ENCODE peak calls at places on chromosomes 13 and 19, in nine cellular contexts. S is astrocyte, B is body of pancreas, I is uterus, R is astrocyte of the spinal cord, A is colonic mucosa, P is transverse colon, N is adrenal gland, T is gastrocnemius medialis. V is an unnamed sample.

GRCh38 chr13:114151565-114152284 is 19.3 kb upstream of the RASA3 start:
- DNase-seq in I (no peak), R (no peak), P (peak; percentile 92), S (no peak), T (peak; percentile 52), A (peak; percentile 93), N (no peak), B (no peak), V (no peak)

GRCh38 chr19:1833540-1833939 is 14.7 kb downstream of the REXO1 start:
- DNase-seq in S (no peak), N (peak; percentile 93), I (no peak), R (no peak), A (no peak), T (no peak), B (peak; percentile 40), P (no peak), V (no peak)

GRCh38 chr13:35760678-35761308 is 284.3 kb upstream of the MAB21L1 start:
- DNase-seq in R (no peak), S (no peak), T (no peak), I (no peak), P (no peak), N (no peak), A (no peak), B (no peak), V (no peak)

GRCh38 chr13:23279321-23279720 is 98.5 kb downstream of the SGCG start:
- DNase-seq in B (no peak), P (no peak), S (no peak), N (no peak), I (no peak), A (no peak), R (no peak), T (no peak), V (no peak)

GRCh38 chr13:24511019-24511823 is 1.4 kb downstream of the PARP4 start:
- DNase-seq in I (no peak), S (peak; percentile 95), N (peak; percentile 27), R (peak; percentile 90), B (peak; percentile 29), T (peak; percentile 13), A (peak; percentile 66), P (peak; percentile 56), V (peak; percentile 65)

GRCh38 chr13:19685034-19685433 is 51.6 kb downstream of the MPHOSPH8 start:
- DNase-seq in R (no peak), B (peak; percentile 71), S (no peak), N (no peak), I (no peak), P (peak; percentile 84), T (no peak), A (peak; percentile 84), V (no peak)

GRCh38 chr19:23887642-23888041 is 27.0 kb upstream of the ZNF726 start:
- DNase-seq in N (no peak), P (peak; percentile 70), S (no peak), T (no peak), B (no peak), I (no peak), R (no peak), A (peak; percentile 79), V (no peak)

GRCh38 chr13:24685314-24685713 is 5.1 kb downstream of the ATP12A start:
- DNase-seq in P (no peak), N (no peak), A (no peak), B (no peak), T (no peak), R (no peak), S (no peak), I (no peak), V (no peak)

GRCh38 chr19:50831026-50831396 is 2.4 kb downstream of the KLK15 start:
- DNase-seq in B (no peak), R (no peak), N (no peak), I (no peak), T (no peak), A (no peak), S (no peak), P (no peak), V (no peak)

GRCh38 chr13:66992183-66992582 is 238.0 kb downstream of the PCDH9 start:
- DNase-seq in S (peak; percentile 66), B (no peak), R (peak; percentile 74), A (no peak), I (no peak), N (no peak), P (no peak), T (no peak), V (no peak)

GRCh38 chr13:39634956-39635355 is 20.5 kb upstream of the COG6 start:
- DNase-seq in R (no peak), S (no peak), P (no peak), T (no peak), I (no peak), A (no peak), N (no peak), B (no peak), V (no peak)

GRCh38 chr13:60329221-60329983 is 67.6 kb upstream of the TDRD3 start:
- DNase-seq in S (peak; percentile 14), R (peak; percentile 19), A (peak; percentile 42), T (no peak), B (peak; percentile 50), I (no peak), P (peak; percentile 48), N (peak; percentile 29), V (peak; percentile 57)

GRCh38 chr19:35556846-35557538 is 6.5 kb downstream of the ATP4A start:
- DNase-seq in A (no peak), T (no peak), S (no peak), N (no peak), B (no peak), P (no peak), R (no peak), I (no peak), V (no peak)

GRCh38 chr13:51240888-51241475 is 18.8 kb downstream of the FAM124A start:
- DNase-seq in A (no peak), R (no peak), S (no peak), N (no peak), P (no peak), B (no peak), T (no peak), I (no peak), V (no peak)

GRCh38 chr13:46592410-46592809 is 39.4 kb downstream of the LRCH1 start:
- DNase-seq in A (no peak), B (no peak), S (peak; percentile 7), R (no peak), I (no peak), N (no peak), P (no peak), T (no peak), V (no peak)

GRCh38 chr13:46593403-46593802 is 40.4 kb downstream of the LRCH1 start:
- DNase-seq in R (no peak), T (no peak), I (no peak), P (no peak), N (no peak), A (no peak), S (no peak), B (no peak), V (no peak)

GRCh38 chr13:46596501-46596900 is 43.5 kb downstream of the LRCH1 start:
- DNase-seq in S (no peak), N (no peak), I (no peak), A (no peak), B (no peak), R (no peak), P (no peak), T (no peak), V (no peak)

GRCh38 chr13:46595918-46596315 is 42.9 kb downstream of the LRCH1 start:
- DNase-seq in S (no peak), T (no peak), N (no peak), P (no peak), A (no peak), I (no peak), B (no peak), R (no peak), V (no peak)

GRCh38 chr13:46595136-46595917 is 42.4 kb downstream of the LRCH1 start:
- DNase-seq in S (peak; percentile 39), N (no peak), I (peak; percentile 33), P (no peak), T (no peak), R (no peak), A (no peak), B (no peak), V (no peak)
- H3K4me3 ChIP-seq in S (no peak overlapping the region), N (no peak overlapping the region), I (no peak overlapping the region), P (no peak overlapping the region), T (no peak overlapping the region), R (no peak overlapping the region), A (no peak overlapping the region), B (no peak overlapping the region), V (no peak overlapping the region)

DNA sequence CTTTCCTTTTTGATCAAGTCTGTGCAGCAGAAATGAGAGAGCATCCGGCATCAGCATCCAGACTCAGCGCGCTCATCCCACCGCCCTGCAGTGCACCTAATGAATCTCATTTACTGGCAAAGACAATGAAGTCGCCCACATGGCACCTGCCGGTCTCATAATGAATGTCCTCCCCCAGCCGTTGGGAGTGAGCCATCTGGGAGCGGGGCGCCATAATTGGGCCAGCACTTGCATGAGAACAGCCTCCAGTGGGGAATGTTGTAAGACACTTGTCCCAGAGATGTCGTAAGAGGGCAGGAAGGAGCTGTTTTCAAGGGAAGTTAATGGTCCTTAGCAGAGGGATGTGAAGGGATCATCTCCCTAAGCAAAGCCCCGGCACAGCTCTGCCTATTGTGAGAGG is 98.4 kb upstream of the UQCRFS1 start:
- DNase-seq in A (no peak), I (no peak), P (no peak), B (no peak), T (no peak), N (no peak), S (no peak), R (no peak), V (no peak)
- TF ChIP-seq CTCF in A (no peak), I (no peak), P (no peak), B (no peak), T (no peak), N (no peak), S (no peak), R (no peak), V (no peak)

GRCh38 chr19:38211206-38211605 is 12.8 kb downstream of the DPF1 start:
- DNase-seq in T (no peak), R (no peak), A (no peak), S (no peak), N (no peak), B (no peak), P (no peak), I (no peak), V (no peak)
- H3K4me3 ChIP-seq in T (no peak overlapping the region), R (no peak overlapping the region), A (no peak overlapping the region), S (no peak overlapping the region), N (no peak overlapping the region), B (no peak overlapping the region), P (no peak overlapping the region), I (no peak overlapping the region), V (no peak overlapping the region)

GRCh38 chr19:39845172-39845571 is 1.0 kb downstream of the FBL start:
- DNase-seq in A (no peak), S (no peak), R (no peak), P (no peak), B (no peak), N (no peak), I (no peak), T (no peak), V (no peak)

GRCh38 chr19:39843919-39844793 is 2.0 kb downstream of the FBL start:
- DNase-seq in P (no peak), S (peak; percentile 16), N (peak; percentile 37), A (no peak), I (no peak), R (peak; percentile 61), T (no peak), B (peak; percentile 40), V (no peak)

GRCh38 chr19:39846176-39846677 is at the start of gene FBL:
- DNase-seq in T (peak; percentile 93), A (peak; percentile 98), P (peak; percentile 98), S (peak; percentile 64), N (peak; percentile 97), I (peak; percentile 94), B (peak; percentile 96), R (peak; percentile 88), V (peak; percentile 48)

GRCh38 chr19:39846678-39847486 is 703 bp upstream of the FBL start:
- DNase-seq in S (no peak), T (no peak), B (no peak), P (peak; percentile 21), I (no peak), R (no peak), N (no peak), A (peak; percentile 53), V (no peak)

GRCh38 chr19:39845621-39846175 is 481 bp downstream of the FBL start:
- DNase-seq in A (no peak), N (peak; percentile 31), B (no peak), T (no peak), P (no peak), S (no peak), R (peak; percentile 20), I (no peak), V (no peak)
- TF ChIP-seq CTCF in A (no peak), N (no peak), B (no peak), T (no peak), P (no peak), S (no peak), R (peak; percentile 31), I (no peak), V (peak; percentile 8)

V was measured in retinal pigment epithelial cell.